ENCODE peak calls at places on chromosomes 6 and 20, in ten cellular contexts. X, I, N, B, P, L, Q, Y, Z and F are unnamed samples.

GRCh38 chr6:21331221-21331620 is 262.3 kb upstream of the SOX4 start:
- DNase-seq in Y (no peak), B (no peak), L (peak; percentile 27), P (no peak), Q (no peak), X (no peak), N (no peak), I (no peak), Z (peak; percentile 38), F (no peak)

GRCh38 chr6:150006961-150007464 is 18.3 kb downstream of the RAET1L start:
- DNase-seq in L (no peak), Y (no peak), X (no peak), B (peak; percentile 15), N (peak; percentile 59), Q (no peak), P (no peak), Z (peak; percentile 14), I (no peak), F (peak; percentile 22)

GRCh38 chr6:45445749-45446454 is 68.2 kb upstream of the SUPT3H start:
- DNase-seq in N (no peak), Y (peak; percentile 98), Z (peak; percentile 54), Q (no peak), P (peak; percentile 97), B (peak; percentile 99), I (peak; percentile 98), L (peak; percentile 75), X (peak; percentile 99), F (peak; percentile 100)

GRCh38 chr20:4043801-4044200 is 28.4 kb upstream of the RNF24 start:
- DNase-seq in N (no peak), Q (no peak), X (no peak), P (no peak), I (no peak), B (no peak), Z (no peak), L (no peak), Y (no peak), F (no peak)

GRCh38 chr6:133837801-133838349 is 51.0 kb upstream of the TCF21 start:
- DNase-seq in Z (peak; percentile 36), B (peak; percentile 45), L (peak; percentile 65), X (peak; percentile 34), Q (peak; percentile 90), N (peak; percentile 31), I (no peak), P (no peak), Y (no peak), F (peak; percentile 37)

GRCh38 chr20:6921717-6922386 is 154.4 kb downstream of the BMP2 start:
- DNase-seq in X (no peak), Z (no peak), B (no peak), P (no peak), L (no peak), N (no peak), Y (no peak), Q (no peak), I (no peak), F (no peak)

GRCh38 chr6:158642097-158642601 is 2.4 kb downstream of the DYNLT1 start:
- DNase-seq in Y (no peak), Q (no peak), L (peak; percentile 13), X (peak; percentile 85), I (no peak), N (no peak), Z (no peak), P (peak; percentile 55), B (peak; percentile 97), F (peak; percentile 83)

GRCh38 chr6:116059713-116060571 is 749 bp downstream of the FRK start:
- DNase-seq in B (peak; percentile 7), L (peak; percentile 46), Z (no peak), Y (no peak), N (no peak), I (no peak), X (no peak), Q (no peak), P (no peak), F (peak; percentile 43)

GRCh38 chr6:17583811-17584210 is 16.3 kb upstream of the FAM8A1 start:
- DNase-seq in N (no peak), L (no peak), Y (no peak), I (no peak), Q (no peak), Z (no peak), P (no peak), B (peak; percentile 53), X (no peak), F (peak; percentile 60)

GRCh38 chr6:90435207-90435899 is 138.7 kb upstream of the BACH2 start:
- DNase-seq in P (no peak), L (no peak), Y (no peak), Z (no peak), B (no peak), Q (no peak), N (no peak), I (no peak), X (no peak), F (no peak)

GRCh38 chr6:90436403-90436802 is 139.8 kb upstream of the BACH2 start:
- DNase-seq in X (no peak), Q (no peak), B (peak; percentile 5), I (no peak), Z (no peak), L (no peak), N (no peak), Y (no peak), P (no peak), F (no peak)

GRCh38 chr6:90432937-90433336 is 136.3 kb upstream of the BACH2 start:
- DNase-seq in I (no peak), L (no peak), N (no peak), Z (no peak), Q (no peak), P (no peak), Y (no peak), B (no peak), X (no peak), F (no peak)

GRCh38 chr6:90432408-90432775 is 135.7 kb upstream of the BACH2 start:
- DNase-seq in Z (no peak), Y (no peak), B (no peak), L (no peak), N (no peak), Q (no peak), P (no peak), I (no peak), X (no peak), F (no peak)

DNA sequence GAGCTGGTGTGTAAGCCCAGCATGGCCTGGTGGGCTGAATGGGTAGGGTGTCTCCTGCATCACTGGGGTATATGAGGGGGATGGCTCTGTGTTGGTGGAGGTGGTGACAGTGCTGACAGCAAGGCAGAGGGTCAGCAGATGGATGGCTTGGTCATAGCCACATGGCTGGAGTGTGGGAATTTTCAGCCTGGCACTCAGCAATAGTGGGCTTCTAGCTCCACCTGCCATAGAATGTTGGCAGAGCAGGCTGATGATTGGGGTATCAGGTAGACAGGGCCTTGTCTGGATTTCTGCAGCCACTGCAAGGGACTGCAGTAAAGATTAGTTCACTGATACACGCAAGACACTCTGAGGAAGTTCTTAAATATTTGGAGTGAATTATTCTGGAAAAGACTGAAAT is 137.5 kb upstream of the BACH2 start:
- DNase-seq in Z (no peak), N (no peak), L (no peak), Y (no peak), I (no peak), Q (peak; percentile 28), B (no peak), P (no peak), X (no peak), F (no peak)
- TF ChIP-seq CTCF in Z (no peak), N (no peak), L (no peak), Y (peak; percentile 7), I (peak; percentile 13), Q (peak; percentile 22), B (no peak), P (no peak), X (no peak), F (no peak)

DNA sequence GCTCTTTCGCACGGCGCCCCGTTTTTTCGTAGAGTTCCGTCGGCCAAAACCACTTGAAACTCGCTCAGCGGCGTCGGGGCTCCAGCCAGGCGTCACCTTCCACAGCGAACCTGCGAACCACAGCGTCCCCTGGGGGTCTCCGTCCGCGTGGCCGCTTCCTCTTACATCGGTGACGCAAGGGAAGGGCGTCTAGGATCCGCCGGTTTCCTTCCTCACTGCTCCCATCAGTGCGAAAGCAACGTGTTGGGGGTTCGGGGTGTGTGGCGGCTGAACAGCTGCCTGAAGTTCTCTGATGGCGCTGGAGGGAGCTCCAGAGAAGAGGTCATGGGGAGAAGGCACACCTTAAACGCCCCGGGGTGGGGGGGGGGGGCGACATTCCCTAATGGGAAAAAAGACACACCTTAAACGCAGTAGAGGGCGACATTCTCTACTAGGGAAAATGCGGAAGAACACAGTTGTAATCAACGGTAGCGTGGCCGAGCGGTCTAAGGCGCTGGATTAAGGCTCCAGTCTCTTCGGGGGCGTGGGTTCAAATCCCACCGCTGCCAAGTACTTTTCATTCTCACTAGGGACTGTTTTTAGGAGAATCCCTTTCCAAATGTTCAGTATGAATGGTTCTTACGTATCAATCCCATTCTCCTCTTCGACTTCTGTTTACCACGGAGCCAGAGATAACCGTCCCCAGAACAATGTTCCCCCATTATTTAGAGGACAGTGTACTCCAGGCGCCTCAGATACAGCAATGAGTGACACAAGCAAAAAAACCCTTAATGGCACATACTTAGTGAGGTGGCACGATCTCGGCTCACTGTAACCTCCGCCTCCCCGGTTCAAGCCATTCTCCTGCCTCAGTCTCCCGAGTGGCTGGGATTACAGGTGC is 16.3 kb downstream of the ZNF311 start:
- DNase-seq in L (peak; percentile 70), B (peak; percentile 83), Z (peak; percentile 39), P (no peak), N (peak; percentile 73), I (no peak), Q (peak; percentile 95), X (peak; percentile 66), Y (no peak), F (peak; percentile 85)
- TF ChIP-seq CTCF in L (peak; percentile 10), B (peak; percentile 44), Z (no peak), P (peak; percentile 35), N (peak; percentile 71), I (peak; percentile 30), Q (peak; percentile 73), X (peak; percentile 79), Y (peak; percentile 50), F (peak; percentile 45)

DNA sequence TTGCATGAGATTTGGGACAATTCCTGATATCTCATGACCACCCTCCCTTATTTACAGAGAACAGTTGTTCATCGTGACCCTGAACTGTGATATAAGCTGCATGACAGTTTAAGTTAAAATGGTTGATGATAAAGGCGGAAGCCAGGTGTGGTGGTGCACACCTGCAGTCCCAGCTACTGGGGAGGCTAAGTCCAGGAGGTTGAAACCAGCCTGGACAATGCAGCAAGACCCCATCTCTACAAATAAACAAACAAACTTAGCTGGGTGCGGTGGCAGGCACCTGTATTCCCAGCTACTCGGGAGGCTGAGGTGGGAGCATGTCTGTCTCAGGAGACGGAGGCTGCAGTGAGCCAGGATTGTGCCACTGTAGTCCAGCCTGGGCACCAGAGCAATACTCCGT is 24.1 kb downstream of the COL20A1 start:
- DNase-seq in Y (no peak), I (no peak), N (no peak), X (no peak), L (peak; percentile 2), P (no peak), Q (no peak), Z (no peak), B (no peak), F (no peak)
- TF ChIP-seq CTCF in Y (no peak), I (no peak), N (no peak), X (no peak), L (no peak), P (no peak), Q (no peak), Z (no peak), B (no peak), F (no peak)

DNA sequence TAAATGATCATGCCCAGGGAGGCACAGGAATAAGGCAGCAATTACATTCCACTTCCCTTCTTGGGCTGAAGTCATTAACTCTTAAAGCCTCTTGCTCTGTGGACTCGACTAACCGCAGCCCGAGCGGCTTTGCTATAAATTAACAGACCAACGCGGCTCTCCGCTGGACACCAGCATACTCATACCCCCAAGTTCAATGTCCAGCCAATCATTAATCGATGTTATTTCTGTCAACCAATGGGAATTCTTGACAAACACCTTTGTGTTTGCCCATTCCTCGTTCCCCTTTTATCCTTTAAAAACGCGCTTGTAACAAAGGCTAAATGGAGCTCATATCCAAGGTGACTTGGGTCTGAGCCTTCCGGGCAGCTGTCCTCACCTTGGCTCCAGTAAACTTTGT is 183.1 kb upstream of the RALGAPA2 start:
- DNase-seq in N (no peak), L (no peak), B (no peak), Z (no peak), X (no peak), Y (no peak), Q (no peak), P (no peak), I (no peak), F (no peak)
- TF ChIP-seq CTCF in N (no peak), L (no peak), B (no peak), Z (no peak), X (no peak), Y (no peak), Q (no peak), P (no peak), I (no peak), F (no peak)